ENCODE peak calls at places on chromosomes 4 and X, in six cellular contexts. U is GM13976; G is heart left ventricle; D is neural crest cell; Y is CD4-positive, alpha-beta T cell; N is activated CD8-positive, alpha-beta T cell treated with anti-CD3 and anti-CD28 coated beads for 36 hours. H is an unnamed sample.

GRCh38 chr4:142815834-142816233 is 30.3 kb downstream of the INPP4B start:
- DNase-seq in Y (no peak), N (peak; percentile 50), U (no peak), D (no peak), G (no peak), H (no peak)

GRCh38 chrX:125710403-125711062 is 390.9 kb downstream of the TEX13C start:
- DNase-seq in G (no peak), Y (no peak), N (no peak), D (no peak), U (no peak), H (no peak)

GRCh38 chr4:112511294-112512118 is 4.5 kb downstream of the NEUROG2 start:
- DNase-seq in N (peak; percentile 14), D (peak; percentile 11), Y (no peak), U (no peak), G (no peak), H (no peak)

GRCh38 chr4:43391084-43391483 is 498.6 kb downstream of the GRXCR1 start:
- DNase-seq in G (no peak), Y (no peak), U (no peak), D (no peak), N (no peak), H (no peak)

GRCh38 chr4:137226900-137227299 is 305.4 kb downstream of the PCDH18 start:
- DNase-seq in N (no peak), G (no peak), U (no peak), Y (no peak), D (no peak), H (no peak)

GRCh38 chr4:7957113-7957656 is 17.5 kb upstream of the AFAP1 start:
- DNase-seq in U (no peak), Y (no peak), D (no peak), N (no peak), G (no peak), H (no peak)

GRCh38 chr4:104494822-104495559 is at the start of gene CXXC4:
- DNase-seq in G (peak; percentile 73), U (peak; percentile 76), N (peak; percentile 8), Y (no peak), D (peak; percentile 74), H (peak; percentile 67)

GRCh38 chrX:70922776-70923473 is 8.0 kb downstream of the SLC7A3 start:
- DNase-seq in U (no peak), G (no peak), D (no peak), N (no peak), Y (no peak), H (no peak)

GRCh38 chr4:122218762-122219161 is 66.6 kb downstream of the BLTP1 start:
- DNase-seq in G (no peak), U (no peak), Y (no peak), D (no peak), N (no peak), H (no peak)
- TF ChIP-seq CTCF in G (peak; percentile 29), U (no peak), Y (peak; percentile 36), D (peak; percentile 53), N (peak; percentile 51), H (no peak)

DNA sequence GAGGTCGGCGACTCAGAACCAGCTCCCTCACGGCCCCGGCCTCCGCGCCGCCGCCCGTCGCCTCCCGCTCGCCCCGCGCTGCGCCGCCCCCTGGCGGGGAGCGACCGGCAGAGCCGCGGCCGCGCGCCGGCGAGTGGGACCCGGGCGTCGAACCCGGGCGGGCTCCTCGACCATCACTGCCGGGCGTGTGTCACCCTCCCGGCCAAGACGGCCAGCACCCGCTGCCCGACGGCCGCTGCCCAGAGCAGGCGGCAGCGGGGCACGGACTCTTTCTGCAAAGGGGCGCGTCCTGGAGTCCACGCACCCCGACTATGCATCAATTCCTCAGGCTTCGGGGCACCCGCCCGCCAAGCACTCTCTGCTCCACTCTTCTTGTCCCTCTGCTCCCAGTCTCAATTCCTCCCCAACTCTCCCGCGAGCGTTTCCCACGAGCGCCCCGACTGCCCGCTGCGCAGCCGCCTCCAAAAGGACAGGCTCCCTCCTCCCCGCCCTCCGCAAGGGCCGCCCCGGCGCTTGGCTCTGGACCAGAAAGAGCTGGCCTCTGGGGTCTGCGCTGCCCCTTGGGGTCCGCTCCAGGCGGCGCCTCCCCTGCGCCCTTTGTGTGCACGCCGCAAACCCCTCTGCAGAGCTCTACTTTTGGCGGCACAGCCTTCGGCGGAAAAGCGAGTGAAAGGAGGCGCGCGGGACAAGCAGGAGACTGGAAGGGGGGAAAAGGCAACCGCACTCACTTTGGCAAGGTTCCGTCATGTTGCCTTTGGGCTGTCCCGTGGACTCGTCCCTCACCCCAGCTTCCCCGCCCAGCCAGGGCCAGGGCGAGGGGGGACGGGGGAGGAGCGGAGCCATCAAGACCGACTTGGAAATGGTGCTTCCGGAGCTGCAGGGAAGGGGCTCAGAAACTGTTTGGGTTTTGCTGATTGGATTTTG is 1.1 kb downstream of the PDE5A start:
- DNase-seq in Y (peak; percentile 46), U (peak; percentile 87), G (peak; percentile 79), N (peak; percentile 54), D (peak; percentile 51), H (peak; percentile 84)
- TF ChIP-seq CTCF in Y (peak; percentile 45), U (peak; percentile 92), G (peak; percentile 57), N (peak; percentile 52), D (peak; percentile 70), H (peak; percentile 83)

GRCh38 chr4:146340798-146341197 is 126.5 kb downstream of the REELD1 start:
- DNase-seq in G (no peak), D (no peak), U (no peak), Y (no peak), N (no peak), H (no peak)
- TF ChIP-seq CTCF in G (peak; percentile 40), D (peak; percentile 71), U (peak; percentile 4), Y (peak; percentile 10), N (peak; percentile 48), H (peak; percentile 27)

GRCh38 chrX:13893826-13894225 is 76.9 kb upstream of the GPM6B start:
- DNase-seq in N (no peak), G (peak; percentile 11), D (no peak), U (no peak), Y (no peak), H (no peak)

GRCh38 chrX:13888284-13888683 is 71.4 kb upstream of the GPM6B start:
- DNase-seq in D (no peak), U (no peak), G (no peak), N (no peak), Y (no peak), H (no peak)

GRCh38 chrX:13892856-13893255 is 76.0 kb upstream of the GPM6B start:
- DNase-seq in U (no peak), G (no peak), N (no peak), D (no peak), Y (no peak), H (no peak)

GRCh38 chrX:13891367-13892146 is 74.7 kb upstream of the GPM6B start:
- DNase-seq in U (no peak), D (no peak), N (no peak), Y (no peak), G (no peak), H (no peak)

DNA sequence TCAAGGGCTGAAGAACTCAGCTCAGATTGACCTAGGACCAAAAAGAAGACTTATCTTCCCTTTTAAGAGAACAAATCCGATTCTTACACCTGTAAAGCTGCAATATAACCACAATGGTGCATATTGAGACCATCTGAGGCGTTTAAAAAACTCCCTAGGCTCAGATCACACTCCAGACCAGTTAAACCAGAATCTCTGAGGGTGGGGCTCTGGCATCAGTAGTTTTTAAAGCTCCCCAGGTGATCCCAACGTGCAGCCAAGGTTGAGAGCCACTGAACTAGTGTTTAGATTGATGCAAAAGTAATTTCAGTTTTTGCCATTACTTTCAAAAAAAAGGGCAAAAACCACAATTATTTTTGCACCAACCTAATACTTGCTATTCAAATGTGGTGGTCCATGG is 73.9 kb upstream of the GPM6B start:
- DNase-seq in D (no peak), U (no peak), Y (no peak), G (no peak), N (no peak), H (no peak)
- TF ChIP-seq CTCF in D (no peak), U (no peak), Y (no peak), G (no peak), N (no peak), H (no peak)

GRCh38 chr4:83112239-83112638 is 2.3 kb downstream of the PLAC8 start:
- DNase-seq in N (peak; percentile 42), G (no peak), U (peak; percentile 36), D (no peak), Y (no peak), H (peak; percentile 42)

GRCh38 chr4:83109480-83110221 is 4.9 kb downstream of the PLAC8 start:
- DNase-seq in Y (peak; percentile 31), G (no peak), N (peak; percentile 56), D (peak; percentile 40), U (peak; percentile 63), H (peak; percentile 42)

GRCh38 chr4:83108101-83108861 is 6.2 kb downstream of the PLAC8 start:
- DNase-seq in Y (peak; percentile 19), N (peak; percentile 42), U (no peak), D (no peak), G (no peak), H (no peak)

GRCh38 chr4:83110970-83111369 is 3.6 kb downstream of the PLAC8 start:
- DNase-seq in D (no peak), Y (no peak), G (no peak), U (no peak), N (peak; percentile 14), H (no peak)

GRCh38 chr4:83110222-83110945 is 4.1 kb downstream of the PLAC8 start:
- DNase-seq in U (peak; percentile 77), Y (peak; percentile 88), N (peak; percentile 97), G (peak; percentile 70), D (peak; percentile 75), H (peak; percentile 83)
- TF ChIP-seq CTCF in U (peak; percentile 92), Y (peak; percentile 85), N (peak; percentile 45), G (peak; percentile 55), D (peak; percentile 71), H (peak; percentile 89)

GRCh38 chr4:127880764-127881564 is at the start of gene PLK4:
- DNase-seq in U (peak; percentile 97), G (peak; percentile 94), N (peak; percentile 97), D (peak; percentile 89), Y (peak; percentile 90), H (peak; percentile 97)

GRCh38 chr4:127875791-127876190 is 4.9 kb upstream of the PLK4 start:
- DNase-seq in U (no peak), G (no peak), Y (no peak), N (no peak), D (no peak), H (no peak)

GRCh38 chr4:127881565-127881869 is 824 bp downstream of the PLK4 start:
- DNase-seq in Y (no peak), U (peak; percentile 63), G (no peak), N (no peak), D (no peak), H (no peak)
- TF ChIP-seq CTCF in Y (no peak), U (peak; percentile 8), G (no peak), N (no peak), D (no peak), H (no peak)

GRCh38 chrX:41441934-41442823 is 5.0 kb upstream of the NYX start:
- DNase-seq in N (peak; percentile 83), D (peak; percentile 54), U (peak; percentile 90), G (peak; percentile 76), Y (peak; percentile 69), H (peak; percentile 86)
- TF ChIP-seq CTCF in N (peak; percentile 61), D (peak; percentile 70), U (peak; percentile 65), G (peak; percentile 63), Y (peak; percentile 62), H (peak; percentile 52)

GRCh38 chrX:63930140-63930539 is 145.1 kb upstream of the ARHGEF9 start:
- DNase-seq in Y (no peak), U (no peak), G (no peak), D (no peak), N (no peak), H (no peak)
- TF ChIP-seq CTCF in Y (no peak), U (no peak), G (peak; percentile 11), D (peak; percentile 52), N (no peak), H (no peak)